ENCODE peak calls at places on chromosomes 5 and 9, in four cellular contexts. W is astrocyte, V is Peyer's patch, K is endothelial cell. X is an unnamed sample.

GRCh38 chr5:157651623-157652376 is 438 bp downstream of the SOX30 start:
- DNase-seq in W (peak; percentile 35), V (peak; percentile 89), K (peak; percentile 66), X (peak; percentile 50)

GRCh38 chr9:101269596-101270324 is 115.0 kb downstream of the BAAT start:
- DNase-seq in W (no peak), V (no peak), K (no peak), X (no peak)

GRCh38 chr9:77514886-77515711 is 133.0 kb downstream of the GNA14 start:
- DNase-seq in W (peak; percentile 90), V (no peak), K (peak; percentile 19), X (no peak)

GRCh38 chr5:55633574-55634203 is 78.4 kb downstream of the SLC38A9 start:
- DNase-seq in W (peak; percentile 88), V (no peak), K (no peak), X (peak; percentile 11)

GRCh38 chr9:22395585-22396205 is 50.9 kb upstream of the DMRTA1 start:
- DNase-seq in W (peak; percentile 76), V (no peak), K (no peak), X (no peak)

GRCh38 chr5:101535626-101536025 is 632.5 kb upstream of the ST8SIA4 start:
- DNase-seq in W (peak; percentile 12), V (no peak), K (no peak), X (no peak)

GRCh38 chr5:106311230-106311629 is 1359.5 kb downstream of the EFNA5 start:
- DNase-seq in W (peak; percentile 37), V (no peak), K (no peak), X (no peak)

GRCh38 chr5:158847772-158848171 is 251.9 kb downstream of the EBF1 start:
- DNase-seq in W (no peak), V (no peak), K (no peak), X (no peak)

GRCh38 chr5:54693936-54694510 is 176.5 kb downstream of the SNX18 start:
- DNase-seq in W (no peak), V (no peak), K (no peak), X (no peak)

GRCh38 chr5:38463634-38464521 is 92.6 kb downstream of the LIFR start:
- DNase-seq in W (peak; percentile 95), V (no peak), K (no peak), X (no peak)

GRCh38 chr9:87868175-87868574 is 14.5 kb upstream of the SPATA31E1 start:
- DNase-seq in W (no peak), V (no peak), K (no peak), X (no peak)

GRCh38 chr5:67234671-67235176 is 38.1 kb upstream of the CD180 start:
- DNase-seq in W (peak; percentile 87), V (no peak), K (no peak), X (no peak)

GRCh38 chr5:127963931-127964330 is 119.6 kb upstream of the SLC12A2 start:
- DNase-seq in W (no peak), V (no peak), K (no peak), X (no peak)

GRCh38 chr9:121455527-121456239 is 44.0 kb downstream of the GGTA1 start:
- DNase-seq in W (no peak), V (no peak), K (no peak), X (no peak)

GRCh38 chr5:151079838-151080619 is 805 bp downstream of the TNIP1 start:
- DNase-seq in W (peak; percentile 73), V (no peak), K (no peak), X (peak; percentile 49)

GRCh38 chr5:56496581-56497063 is 263.5 kb upstream of the ANKRD55 start:
- DNase-seq in W (no peak), V (no peak), K (no peak), X (no peak)

GRCh38 chr9:137341227-137341626 is 39.2 kb upstream of the NRARP start:
- DNase-seq in W (no peak), V (no peak), K (no peak), X (no peak)

GRCh38 chr5:77032635-77033034 is 2.4 kb downstream of the AGGF1 start:
- DNase-seq in W (no peak), V (no peak), K (no peak), X (no peak)

GRCh38 chr5:55159763-55160492 is at the start of gene GPX8:
- DNase-seq in W (peak; percentile 85), V (no peak), K (peak; percentile 44), X (peak; percentile 41)

GRCh38 chr5:8686707-8687106 is 817.8 kb downstream of the MTRR start:
- DNase-seq in W (peak; percentile 62), V (no peak), K (no peak), X (no peak)

GRCh38 chr9:4857163-4857562 is 64.4 kb downstream of the RCL1 start:
- DNase-seq in W (no peak), V (no peak), K (no peak), X (no peak)

GRCh38 chr9:137435381-137435891 is 5.7 kb downstream of the ENTPD8 start:
- DNase-seq in W (no peak), V (peak; percentile 55), K (no peak), X (no peak)

GRCh38 chr5:107670028-107670926 is 460 bp downstream of the EFNA5 start:
- DNase-seq in W (peak; percentile 26), V (peak; percentile 50), K (peak; percentile 56), X (no peak)

GRCh38 chr9:18826248-18826647 is 206.8 kb downstream of the SAXO1 start:
- DNase-seq in W (no peak), V (no peak), K (no peak), X (no peak)

GRCh38 chr5:138647261-138647788 is 72.1 kb upstream of the HSPA9 start:
- DNase-seq in W (peak; percentile 50), V (peak; percentile 20), K (no peak), X (no peak)

GRCh38 chr9:37284631-37285030 is 137.9 kb upstream of the GRHPR start:
- DNase-seq in W (no peak), V (no peak), K (no peak), X (no peak)

GRCh38 chr9:126545116-126545515 is 68.6 kb upstream of the LMX1B start:
- DNase-seq in W (no peak), V (peak; percentile 45), K (no peak), X (no peak)

GRCh38 chr5:21711854-21712752 is 1141.0 kb downstream of the CDH12 start:
- DNase-seq in W (peak; percentile 34), V (no peak), K (no peak), X (no peak)

GRCh38 chr5:145996135-145996534 is 59.8 kb downstream of the SH3RF2 start:
- DNase-seq in W (no peak), V (no peak), K (no peak), X (no peak)

GRCh38 chr9:106864533-106865143 is 1.7 kb downstream of the ZNF462 start:
- DNase-seq in W (peak; percentile 56), V (no peak), K (no peak), X (no peak)

GRCh38 chr5:74199005-74199404 is 441.5 kb downstream of the ENC1 start:
- DNase-seq in W (no peak), V (no peak), K (no peak), X (no peak)

GRCh38 chr5:56873056-56873455 is 36.3 kb upstream of the SETD9 start:
- DNase-seq in W (no peak), V (no peak), K (no peak), X (no peak)

GRCh38 chr5:55994502-55994997 is at the start of gene IL6ST:
- DNase-seq in W (peak; percentile 70), V (no peak), K (no peak), X (peak; percentile 67)

GRCh38 chr5:6525910-6526309 is 77.3 kb downstream of the UBE2QL1 start:
- DNase-seq in W (no peak), V (no peak), K (peak; percentile 62), X (peak; percentile 17)

GRCh38 chr5:113663879-113664278 is 150.4 kb downstream of the YTHDC2 start:
- DNase-seq in W (no peak), V (no peak), K (peak; percentile 64), X (peak; percentile 37)

GRCh38 chr9:107144475-107144874 is 138.6 kb upstream of the RAD23B start:
- DNase-seq in W (no peak), V (no peak), K (no peak), X (no peak)

GRCh38 chr5:155833282-155833681 is 493.7 kb upstream of the SGCD start:
- DNase-seq in W (no peak), V (no peak), K (no peak), X (no peak)

GRCh38 chr9:129320575-129321311 is 142.7 kb upstream of the IER5L start:
- DNase-seq in W (peak; percentile 81), V (peak; percentile 59), K (no peak), X (no peak)
- TF ChIP-seq CTCF in W (no peak), V (peak; percentile 31), K (no peak), X (no peak)

DNA sequence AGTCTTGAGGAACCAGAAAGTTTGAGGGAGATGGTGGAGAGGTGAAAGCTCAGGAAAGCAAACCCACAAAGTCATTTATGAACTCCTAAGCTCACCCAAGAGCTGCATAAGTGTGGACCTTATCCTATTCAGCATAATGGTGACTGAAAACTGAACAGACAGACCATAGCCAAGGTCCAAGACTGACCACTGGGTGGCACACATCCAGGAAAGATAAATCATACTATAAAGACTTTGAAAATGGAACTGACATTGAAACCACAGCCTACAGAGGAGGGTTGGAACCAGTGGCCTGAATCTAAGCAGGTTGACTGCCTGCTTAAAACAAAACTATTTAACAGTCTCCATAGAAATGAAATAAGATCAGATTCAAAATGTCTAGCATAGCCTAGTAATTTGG is 121.1 kb upstream of the RGS7BP start:
- DNase-seq in W (peak; percentile 20), V (no peak), K (peak; percentile 45), X (peak; percentile 57)
- TF ChIP-seq CTCF in W (peak; percentile 24), V (no peak), K (peak; percentile 59), X (peak; percentile 48)

GRCh38 chr9:117411547-117411946 is 3.3 kb downstream of the ASTN2 start:
- DNase-seq in W (no peak), V (no peak), K (peak; percentile 79), X (peak; percentile 8)
- TF ChIP-seq CTCF in W (peak; percentile 61), V (peak; percentile 42), K (peak; percentile 83), X (no peak)

DNA sequence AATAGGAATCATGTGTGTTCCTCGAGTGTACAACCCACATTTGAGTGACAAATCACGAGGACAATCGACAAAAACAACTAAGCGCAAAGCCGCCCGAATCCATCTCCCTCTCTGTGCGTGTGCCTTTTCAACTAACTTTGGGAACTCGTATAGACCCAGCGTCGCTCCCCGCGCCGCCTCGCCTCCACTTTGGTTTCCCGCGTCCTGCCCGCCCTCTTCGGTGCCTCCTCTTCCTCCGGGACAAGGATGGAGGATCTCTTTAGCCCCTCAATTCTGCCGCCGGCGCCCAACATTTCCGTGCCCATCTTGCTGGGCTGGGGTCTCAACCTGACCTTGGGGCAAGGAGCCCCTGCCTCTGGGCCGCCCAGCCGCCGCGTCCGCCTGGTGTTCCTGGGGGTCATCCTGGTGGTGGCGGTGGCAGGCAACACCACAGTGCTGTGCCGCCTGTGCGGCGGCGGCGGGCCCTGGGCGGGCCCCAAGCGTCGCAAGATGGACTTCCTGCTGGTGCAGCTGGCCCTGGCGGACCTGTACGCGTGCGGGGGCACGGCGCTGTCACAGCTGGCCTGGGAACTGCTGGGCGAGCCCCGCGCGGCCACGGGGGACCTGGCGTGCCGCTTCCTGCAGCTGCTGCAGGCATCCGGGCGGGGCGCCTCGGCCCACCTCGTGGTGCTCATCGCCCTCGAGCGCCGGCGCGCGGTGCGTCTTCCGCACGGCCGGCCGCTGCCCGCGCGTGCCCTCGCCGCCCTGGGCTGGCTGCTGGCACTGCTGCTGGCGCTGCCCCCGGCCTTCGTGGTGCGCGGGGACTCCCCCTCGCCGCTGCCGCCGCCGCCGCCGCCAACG is at the start of gene GPR150:
- DNase-seq in W (peak; percentile 24), V (peak; percentile 69), K (peak; percentile 48), X (peak; percentile 64)
- TF ChIP-seq CTCF in W (no peak), V (peak; percentile 19), K (no peak), X (no peak)